ENCODE peak calls at places on chromosomes 11 and 22, in four cellular contexts. One of them, this sample, is unnamed.

GRCh38 chr22:33869946-33870345 is 50.3 kb downstream of the LARGE1 start:
- DNase-seq in OCI-LY7: no peak
- DNase-seq in GM23248: peak; percentile 6
- DNase-seq in fibroblast of lung: peak; percentile 65
- DNase-seq in this sample: no peak

GRCh38 chr11:71936825-71937224 is 8.0 kb downstream of the RNF121 start:
- DNase-seq in OCI-LY7: no peak
- DNase-seq in GM23248: peak; percentile 5
- DNase-seq in fibroblast of lung: peak; percentile 36
- DNase-seq in this sample: no peak

GRCh38 chr22:36010090-36010489 is 18.5 kb downstream of the RBFOX2 start:
- DNase-seq in GM23248: no peak
- DNase-seq in fibroblast of lung: no peak
- DNase-seq in OCI-LY7: no peak
- DNase-seq in this sample: no peak

GRCh38 chr11:2186669-2187266 is 15.2 kb upstream of the TH start:
- DNase-seq in fibroblast of lung: no peak
- DNase-seq in OCI-LY7: peak; percentile 62
- DNase-seq in GM23248: peak; percentile 66
- DNase-seq in this sample: no peak

GRCh38 chr11:60960405-60960804 is 8.4 kb upstream of the SLC15A3 start:
- DNase-seq in OCI-LY7: no peak
- DNase-seq in fibroblast of lung: no peak
- DNase-seq in GM23248: no peak
- DNase-seq in this sample: no peak

GRCh38 chr11:128501576-128502549 is 85.5 kb downstream of the ETS1 start:
- DNase-seq in fibroblast of lung: no peak
- DNase-seq in GM23248: peak; percentile 89
- DNase-seq in OCI-LY7: no peak
- DNase-seq in this sample: no peak

GRCh38 chr22:50672471-50673230 is at the start of gene SHANK3:
- DNase-seq in GM23248: no peak
- DNase-seq in OCI-LY7: no peak
- DNase-seq in fibroblast of lung: no peak
- DNase-seq in this sample: no peak

GRCh38 chr11:135027461-135027860 is 615.4 kb upstream of the B3GAT1 start:
- DNase-seq in OCI-LY7: peak; percentile 7
- DNase-seq in fibroblast of lung: peak; percentile 43
- DNase-seq in GM23248: peak; percentile 44
- DNase-seq in this sample: peak; percentile 8

GRCh38 chr11:79663012-79663411 is 222.2 kb upstream of the TENM4 start:
- DNase-seq in GM23248: no peak
- DNase-seq in OCI-LY7: no peak
- DNase-seq in fibroblast of lung: no peak
- DNase-seq in this sample: no peak

GRCh38 chr22:33126881-33127280 is 68.7 kb upstream of the SYN3 start:
- DNase-seq in GM23248: peak; percentile 50
- DNase-seq in fibroblast of lung: no peak
- DNase-seq in OCI-LY7: peak; percentile 24
- DNase-seq in this sample: peak; percentile 37

GRCh38 chr11:118473537-118473936 is 37.2 kb downstream of the KMT2A start:
- DNase-seq in OCI-LY7: no peak
- DNase-seq in GM23248: no peak
- DNase-seq in fibroblast of lung: no peak
- DNase-seq in this sample: no peak

GRCh38 chr11:68099474-68100405 is 21.4 kb downstream of the CHKA start:
- DNase-seq in GM23248: no peak
- DNase-seq in fibroblast of lung: peak; percentile 9
- DNase-seq in OCI-LY7: peak; percentile 62
- DNase-seq in this sample: no peak

GRCh38 chr11:62921573-62922188 is 518 bp upstream of the CHRM1 start:
- DNase-seq in fibroblast of lung: no peak
- DNase-seq in OCI-LY7: no peak
- DNase-seq in GM23248: peak; percentile 78
- DNase-seq in this sample: no peak

GRCh38 chr11:57306156-57306876 is 18.4 kb downstream of the TNKS1BP1 start:
- DNase-seq in fibroblast of lung: peak; percentile 73
- DNase-seq in GM23248: peak; percentile 46
- DNase-seq in OCI-LY7: no peak
- DNase-seq in this sample: no peak

GRCh38 chr22:35505394-35506258 is 35.0 kb upstream of the RASD2 start:
- DNase-seq in fibroblast of lung: no peak
- DNase-seq in GM23248: no peak
- DNase-seq in OCI-LY7: no peak
- DNase-seq in this sample: no peak

GRCh38 chr11:77113382-77114088 is 10.9 kb downstream of the OMP start:
- DNase-seq in OCI-LY7: peak; percentile 18
- DNase-seq in GM23248: peak; percentile 62
- DNase-seq in fibroblast of lung: peak; percentile 54
- DNase-seq in this sample: no peak

GRCh38 chr22:36238348-36239149 is 778 bp downstream of the APOL2 start:
- DNase-seq in fibroblast of lung: peak; percentile 30
- DNase-seq in GM23248: peak; percentile 47
- DNase-seq in OCI-LY7: peak; percentile 4
- DNase-seq in this sample: no peak

GRCh38 chr11:117197516-117198456 is 1.4 kb upstream of the TAGLN start:
- DNase-seq in GM23248: no peak
- DNase-seq in fibroblast of lung: peak; percentile 45
- DNase-seq in OCI-LY7: no peak
- DNase-seq in this sample: no peak

GRCh38 chr11:34851916-34852315 is 64.3 kb downstream of the APIP start:
- DNase-seq in GM23248: no peak
- DNase-seq in OCI-LY7: no peak
- DNase-seq in fibroblast of lung: no peak
- DNase-seq in this sample: no peak

GRCh38 chr11:70757241-70757640 is 358.9 kb downstream of the CTTN start:
- DNase-seq in GM23248: no peak
- DNase-seq in OCI-LY7: no peak
- DNase-seq in fibroblast of lung: no peak
- DNase-seq in this sample: no peak

GRCh38 chr11:27963370-27963769 is 144.6 kb downstream of the KIF18A start:
- DNase-seq in OCI-LY7: no peak
- DNase-seq in fibroblast of lung: no peak
- DNase-seq in GM23248: no peak
- DNase-seq in this sample: no peak

GRCh38 chr11:132439711-132440300 is 1069.4 kb downstream of the NTM start:
- DNase-seq in fibroblast of lung: no peak
- DNase-seq in GM23248: no peak
- DNase-seq in OCI-LY7: no peak
- DNase-seq in this sample: no peak

GRCh38 chr22:20446383-20446970 is 8.9 kb upstream of the SCARF2 start:
- DNase-seq in fibroblast of lung: no peak
- DNase-seq in OCI-LY7: no peak
- DNase-seq in GM23248: no peak
- DNase-seq in this sample: no peak

GRCh38 chr11:12717851-12718291 is 43.6 kb downstream of the TEAD1 start:
- DNase-seq in fibroblast of lung: no peak
- DNase-seq in OCI-LY7: peak; percentile 33
- DNase-seq in GM23248: no peak
- DNase-seq in this sample: peak; percentile 76

GRCh38 chr22:47597041-47597440 is 834.6 kb downstream of the TBC1D22A start:
- DNase-seq in GM23248: no peak
- DNase-seq in fibroblast of lung: no peak
- DNase-seq in OCI-LY7: no peak
- DNase-seq in this sample: no peak

GRCh38 chr11:128506999-128507591 is 80.3 kb downstream of the ETS1 start:
- DNase-seq in fibroblast of lung: peak; percentile 99
- DNase-seq in OCI-LY7: no peak
- DNase-seq in GM23248: peak; percentile 99
- DNase-seq in this sample: peak; percentile 90

GRCh38 chr11:10349806-10350205 is 44.9 kb downstream of the ADM start:
- DNase-seq in GM23248: no peak
- DNase-seq in fibroblast of lung: no peak
- DNase-seq in OCI-LY7: no peak
- DNase-seq in this sample: no peak

DNA sequence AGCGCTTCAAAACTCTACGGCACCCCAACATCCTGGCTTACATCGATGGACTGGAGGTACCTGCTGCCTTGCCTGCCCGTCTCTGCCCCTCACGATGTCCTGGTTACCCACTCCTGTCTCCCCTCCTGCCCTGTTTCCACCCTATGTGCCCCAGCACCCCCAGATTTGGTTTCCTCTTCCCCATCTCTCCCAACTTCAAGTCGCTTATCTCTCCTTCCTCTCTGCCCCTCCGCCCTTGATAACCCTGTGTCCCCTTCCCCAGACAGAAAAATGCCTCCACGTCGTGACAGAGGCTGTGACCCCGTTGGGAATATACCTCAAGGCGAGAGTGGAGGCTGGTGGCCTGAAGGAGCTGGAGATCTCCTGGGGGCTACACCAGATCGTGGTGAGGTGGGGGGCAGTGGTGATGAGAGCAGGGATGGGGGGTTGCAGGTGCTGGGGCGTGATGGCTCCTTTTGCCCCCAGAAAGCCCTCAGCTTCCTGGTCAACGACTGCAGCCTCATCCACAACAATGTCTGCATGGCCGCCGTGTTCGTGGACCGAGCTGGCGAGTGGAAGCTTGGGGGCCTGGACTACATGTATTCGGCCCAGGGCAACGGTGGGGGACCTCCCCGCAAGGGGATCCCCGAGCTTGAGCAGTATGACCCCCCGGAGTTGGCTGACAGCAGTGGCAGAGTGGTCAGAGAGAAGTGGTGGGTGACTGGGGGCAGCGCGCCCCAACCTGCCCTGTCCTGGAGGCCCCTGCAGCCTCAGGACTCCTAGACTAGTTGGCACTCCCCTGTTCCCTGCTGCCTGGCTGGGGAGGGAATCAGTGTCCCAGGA is 987 bp downstream of the SCYL1 start:
- DNase-seq in GM23248: no peak
- DNase-seq in fibroblast of lung: no peak
- DNase-seq in OCI-LY7: no peak
- DNase-seq in this sample: no peak
- H2AFZ ChIP-seq in GM23248: no peak overlapping the region
- H2AFZ ChIP-seq in fibroblast of lung: no peak overlapping the region
- H2AFZ ChIP-seq in OCI-LY7: peak overlapping the region; percentile 22
- H2AFZ ChIP-seq in this sample: peak overlapping the region; percentile 82

DNA sequence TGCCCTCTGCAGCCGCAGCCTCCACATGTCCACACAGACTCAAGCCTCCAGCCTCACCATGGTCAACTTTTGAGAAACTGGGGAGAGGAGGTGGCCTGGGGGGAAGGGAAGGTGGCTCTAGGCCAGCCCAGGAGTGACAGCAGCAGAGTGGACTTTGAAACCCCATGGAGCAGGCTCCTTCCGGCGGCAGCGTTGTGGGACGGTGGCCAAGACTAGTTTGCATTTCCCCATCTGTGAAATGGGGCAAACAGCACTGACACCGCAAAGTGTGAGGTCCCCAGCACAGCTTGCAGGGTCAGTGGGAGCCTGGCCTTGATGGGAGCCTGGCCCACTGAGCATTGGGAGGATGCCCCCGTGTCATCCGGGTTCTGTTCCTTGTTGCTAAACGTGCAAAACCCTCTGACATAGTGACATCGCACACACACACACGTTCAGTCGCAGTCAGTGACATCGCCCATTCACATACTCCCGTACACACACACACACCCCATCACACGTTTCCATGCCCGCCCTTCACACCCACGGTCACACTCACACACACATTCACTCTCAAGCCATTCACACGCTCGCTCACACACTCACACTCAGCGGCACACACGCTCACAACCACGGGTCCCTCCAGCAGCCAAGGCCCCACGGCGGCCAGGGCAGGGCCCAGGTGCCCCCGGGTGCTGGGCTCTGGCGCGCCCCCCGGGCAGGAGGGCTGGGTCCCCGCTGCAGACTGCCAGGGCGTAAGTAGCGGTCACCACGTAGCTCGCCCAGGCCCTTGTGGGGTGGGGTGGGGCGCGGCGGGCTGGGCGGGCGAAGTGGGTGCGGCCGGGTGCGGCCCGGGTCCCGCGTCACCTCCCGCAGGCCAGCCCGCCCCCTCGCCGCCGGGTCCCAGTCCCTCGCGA is 578 bp downstream of the CYB5R3 start:
- DNase-seq in fibroblast of lung: peak; percentile 38
- DNase-seq in GM23248: peak; percentile 80
- DNase-seq in OCI-LY7: peak; percentile 52
- DNase-seq in this sample: peak; percentile 51
- H3K4me1 ChIP-seq in fibroblast of lung: peaks cover 32% of the 10 kb centered on the region
- H3K4me1 ChIP-seq in GM23248: peaks cover 37% of the 10 kb centered on the region
- H3K4me1 ChIP-seq in OCI-LY7: peaks cover 36% of the 10 kb centered on the region
- H3K4me1 ChIP-seq in this sample: peaks cover 43% of the 10 kb centered on the region

DNA sequence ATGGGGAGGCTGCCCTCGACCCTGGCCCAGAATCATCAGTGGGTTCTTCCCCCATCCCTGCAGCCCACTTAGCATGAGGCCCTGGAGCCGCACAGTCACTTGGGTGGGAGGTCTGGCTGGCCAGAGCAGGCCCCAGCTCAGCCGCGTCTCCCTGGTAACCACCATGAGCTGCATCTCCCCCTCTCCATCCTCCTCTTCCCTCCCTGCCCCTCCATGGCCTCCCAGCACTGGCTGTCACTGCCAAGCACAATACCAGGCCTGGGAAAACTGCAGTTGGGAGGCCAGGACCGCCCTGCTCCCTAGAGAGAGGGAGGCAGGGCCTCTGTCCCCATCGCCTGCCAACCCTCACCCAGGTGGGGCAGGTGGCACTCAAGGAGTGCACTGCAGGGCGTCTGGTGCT is 8.0 kb downstream of the CSDC2 start:
- DNase-seq in GM23248: no peak
- DNase-seq in fibroblast of lung: no peak
- DNase-seq in OCI-LY7: no peak
- DNase-seq in this sample: no peak
- H3K4me3 ChIP-seq in GM23248: no peak overlapping the region
- H3K4me3 ChIP-seq in fibroblast of lung: no peak overlapping the region
- H3K4me3 ChIP-seq in OCI-LY7: no peak overlapping the region
- H3K4me3 ChIP-seq in this sample: no peak overlapping the region

DNA sequence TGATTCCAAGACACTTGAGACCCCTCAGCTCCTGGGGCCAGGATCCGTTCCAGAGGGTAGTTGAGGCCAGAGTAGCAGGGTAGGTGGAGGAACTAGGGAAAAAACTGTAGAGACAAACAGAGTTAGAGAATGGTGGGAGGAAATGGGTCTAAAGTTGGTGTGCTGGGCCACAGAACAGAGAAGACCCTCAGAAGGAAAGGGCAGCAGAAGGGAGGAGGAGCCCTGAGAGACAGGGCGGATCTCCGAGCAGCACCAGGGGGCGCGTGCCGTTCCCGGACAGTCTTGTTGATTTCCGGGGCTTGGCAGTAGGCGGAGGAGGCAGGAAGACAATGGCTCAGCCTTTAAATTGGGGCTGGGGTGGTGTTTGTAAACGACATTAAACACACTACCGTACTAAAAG is 2.4 kb upstream of the CECR2 start:
- DNase-seq in fibroblast of lung: peak; percentile 50
- DNase-seq in GM23248: no peak
- DNase-seq in OCI-LY7: peak; percentile 67
- DNase-seq in this sample: no peak
- H2AFZ ChIP-seq in fibroblast of lung: no peak overlapping the region
- H2AFZ ChIP-seq in GM23248: no peak overlapping the region
- H2AFZ ChIP-seq in OCI-LY7: peak overlapping the region; percentile 78
- H2AFZ ChIP-seq in this sample: no peak overlapping the region

This sample was measured in mammary epithelial cell.